ENCODE peak calls at places on chromosome 1, in nine cellular contexts. One of them, this sample, is unnamed.
A peak's percentile ranks its signal among the peaks of the same experiment; 100 is the strongest.

GRCh38 chr1:43530483-43531452 is at the start of gene PTPRF:
- DNase-seq in CD4-positive, CD25-positive, alpha-beta regulatory T cell: no peak
- DNase-seq in GM23248: peak; percentile 66
- DNase-seq in right lobe of liver: peak; percentile 84
- DNase-seq in heart right ventricle: peak; percentile 42
- DNase-seq in neural progenitor cell: peak; percentile 87
- DNase-seq in tibial nerve: no peak
- DNase-seq in ovary: peak; percentile 85
- DNase-seq in HAP-1: peak; percentile 83
- DNase-seq in this sample: peak; percentile 49

GRCh38 chr1:169964206-169964605 is 70.5 kb upstream of the SCYL3 start:
- DNase-seq in GM23248: no peak
- DNase-seq in ovary: no peak
- DNase-seq in neural progenitor cell: no peak
- DNase-seq in heart right ventricle: no peak
- DNase-seq in HAP-1: no peak
- DNase-seq in right lobe of liver: no peak
- DNase-seq in CD4-positive, CD25-positive, alpha-beta regulatory T cell: no peak
- DNase-seq in tibial nerve: no peak
- DNase-seq in this sample: no peak

GRCh38 chr1:231241751-231242150 is 739 bp downstream of the GNPAT start:
- DNase-seq in right lobe of liver: no peak
- DNase-seq in GM23248: peak; percentile 53
- DNase-seq in HAP-1: peak; percentile 43
- DNase-seq in neural progenitor cell: peak; percentile 16
- DNase-seq in ovary: peak; percentile 36
- DNase-seq in tibial nerve: peak; percentile 7
- DNase-seq in CD4-positive, CD25-positive, alpha-beta regulatory T cell: no peak
- DNase-seq in heart right ventricle: peak; percentile 8
- DNase-seq in this sample: no peak

GRCh38 chr1:55706397-55706796 is 491.2 kb upstream of the USP24 start:
- DNase-seq in right lobe of liver: no peak
- DNase-seq in tibial nerve: no peak
- DNase-seq in HAP-1: no peak
- DNase-seq in CD4-positive, CD25-positive, alpha-beta regulatory T cell: no peak
- DNase-seq in ovary: no peak
- DNase-seq in heart right ventricle: no peak
- DNase-seq in GM23248: no peak
- DNase-seq in neural progenitor cell: no peak
- DNase-seq in this sample: no peak

GRCh38 chr1:12513176-12513575 is 104.8 kb downstream of the DHRS3 start:
- DNase-seq in neural progenitor cell: no peak
- DNase-seq in ovary: no peak
- DNase-seq in heart right ventricle: no peak
- DNase-seq in tibial nerve: no peak
- DNase-seq in HAP-1: no peak
- DNase-seq in GM23248: no peak
- DNase-seq in right lobe of liver: no peak
- DNase-seq in CD4-positive, CD25-positive, alpha-beta regulatory T cell: no peak
- DNase-seq in this sample: no peak

GRCh38 chr1:204650911-204651570 is 34.5 kb downstream of the LRRN2 start:
- DNase-seq in right lobe of liver: no peak
- DNase-seq in HAP-1: no peak
- DNase-seq in tibial nerve: no peak
- DNase-seq in ovary: no peak
- DNase-seq in neural progenitor cell: no peak
- DNase-seq in CD4-positive, CD25-positive, alpha-beta regulatory T cell: no peak
- DNase-seq in GM23248: peak; percentile 52
- DNase-seq in heart right ventricle: no peak
- DNase-seq in this sample: no peak

GRCh38 chr1:27004471-27005165 is 8.0 kb downstream of the TENT5B start:
- DNase-seq in HAP-1: no peak
- DNase-seq in heart right ventricle: no peak
- DNase-seq in neural progenitor cell: no peak
- DNase-seq in GM23248: no peak
- DNase-seq in ovary: no peak
- DNase-seq in CD4-positive, CD25-positive, alpha-beta regulatory T cell: no peak
- DNase-seq in right lobe of liver: no peak
- DNase-seq in tibial nerve: no peak
- DNase-seq in this sample: no peak

GRCh38 chr1:83716641-83717040 is 282.3 kb downstream of the TTLL7 start:
- DNase-seq in tibial nerve: no peak
- DNase-seq in heart right ventricle: no peak
- DNase-seq in HAP-1: no peak
- DNase-seq in ovary: no peak
- DNase-seq in right lobe of liver: no peak
- DNase-seq in GM23248: no peak
- DNase-seq in neural progenitor cell: no peak
- DNase-seq in CD4-positive, CD25-positive, alpha-beta regulatory T cell: no peak
- DNase-seq in this sample: no peak

GRCh38 chr1:25867210-25867991 is 8.1 kb downstream of the PAQR7 start:
- DNase-seq in CD4-positive, CD25-positive, alpha-beta regulatory T cell: no peak
- DNase-seq in HAP-1: no peak
- DNase-seq in ovary: no peak
- DNase-seq in tibial nerve: no peak
- DNase-seq in neural progenitor cell: peak; percentile 58
- DNase-seq in GM23248: no peak
- DNase-seq in heart right ventricle: no peak
- DNase-seq in right lobe of liver: no peak
- DNase-seq in this sample: no peak

GRCh38 chr1:153578936-153579335 is 13.3 kb upstream of the S100A2 start:
- DNase-seq in neural progenitor cell: peak; percentile 22
- DNase-seq in heart right ventricle: no peak
- DNase-seq in GM23248: peak; percentile 46
- DNase-seq in HAP-1: no peak
- DNase-seq in right lobe of liver: no peak
- DNase-seq in CD4-positive, CD25-positive, alpha-beta regulatory T cell: no peak
- DNase-seq in ovary: no peak
- DNase-seq in tibial nerve: no peak
- DNase-seq in this sample: no peak

GRCh38 chr1:180117764-180118116 is 36.9 kb upstream of the QSOX1 start:
- DNase-seq in heart right ventricle: no peak
- DNase-seq in right lobe of liver: no peak
- DNase-seq in ovary: no peak
- DNase-seq in GM23248: peak; percentile 88
- DNase-seq in HAP-1: no peak
- DNase-seq in CD4-positive, CD25-positive, alpha-beta regulatory T cell: no peak
- DNase-seq in neural progenitor cell: no peak
- DNase-seq in tibial nerve: no peak
- DNase-seq in this sample: no peak

GRCh38 chr1:182955596-182956588 is 2.9 kb upstream of the SHCBP1L start:
- DNase-seq in heart right ventricle: no peak
- DNase-seq in right lobe of liver: no peak
- DNase-seq in HAP-1: no peak
- DNase-seq in GM23248: peak; percentile 96
- DNase-seq in ovary: no peak
- DNase-seq in tibial nerve: no peak
- DNase-seq in neural progenitor cell: no peak
- DNase-seq in CD4-positive, CD25-positive, alpha-beta regulatory T cell: no peak
- DNase-seq in this sample: no peak

GRCh38 chr1:22105611-22106207 is 37.2 kb downstream of the WNT4 start:
- DNase-seq in neural progenitor cell: peak; percentile 69
- DNase-seq in right lobe of liver: no peak
- DNase-seq in CD4-positive, CD25-positive, alpha-beta regulatory T cell: peak; percentile 60
- DNase-seq in GM23248: peak; percentile 75
- DNase-seq in HAP-1: peak; percentile 51
- DNase-seq in ovary: no peak
- DNase-seq in tibial nerve: peak; percentile 23
- DNase-seq in heart right ventricle: no peak
- DNase-seq in this sample: no peak

GRCh38 chr1:64098856-64099606 is 104.4 kb upstream of the UBE2U start:
- DNase-seq in right lobe of liver: no peak
- DNase-seq in tibial nerve: no peak
- DNase-seq in CD4-positive, CD25-positive, alpha-beta regulatory T cell: no peak
- DNase-seq in GM23248: no peak
- DNase-seq in neural progenitor cell: no peak
- DNase-seq in heart right ventricle: no peak
- DNase-seq in HAP-1: no peak
- DNase-seq in ovary: no peak
- DNase-seq in this sample: no peak

GRCh38 chr1:116923421-116923820 is 13.7 kb downstream of the PTGFRN start:
- DNase-seq in GM23248: peak; percentile 86
- DNase-seq in HAP-1: no peak
- DNase-seq in tibial nerve: no peak
- DNase-seq in CD4-positive, CD25-positive, alpha-beta regulatory T cell: no peak
- DNase-seq in ovary: no peak
- DNase-seq in heart right ventricle: no peak
- DNase-seq in neural progenitor cell: no peak
- DNase-seq in right lobe of liver: no peak
- DNase-seq in this sample: no peak

GRCh38 chr1:29653034-29653810 is 416.9 kb downstream of the PTPRU start:
- DNase-seq in GM23248: no peak
- DNase-seq in right lobe of liver: peak; percentile 18
- DNase-seq in neural progenitor cell: peak; percentile 53
- DNase-seq in CD4-positive, CD25-positive, alpha-beta regulatory T cell: no peak
- DNase-seq in HAP-1: no peak
- DNase-seq in tibial nerve: no peak
- DNase-seq in ovary: no peak
- DNase-seq in heart right ventricle: peak; percentile 1
- DNase-seq in this sample: no peak

GRCh38 chr1:241213147-241213546 is 143.9 kb downstream of the RGS7 start:
- DNase-seq in right lobe of liver: no peak
- DNase-seq in neural progenitor cell: no peak
- DNase-seq in tibial nerve: no peak
- DNase-seq in CD4-positive, CD25-positive, alpha-beta regulatory T cell: no peak
- DNase-seq in heart right ventricle: no peak
- DNase-seq in HAP-1: no peak
- DNase-seq in ovary: no peak
- DNase-seq in GM23248: no peak
- DNase-seq in this sample: no peak

GRCh38 chr1:95562230-95562629 is 328.2 kb downstream of the RWDD3 start:
- DNase-seq in ovary: no peak
- DNase-seq in heart right ventricle: no peak
- DNase-seq in tibial nerve: no peak
- DNase-seq in neural progenitor cell: no peak
- DNase-seq in GM23248: no peak
- DNase-seq in CD4-positive, CD25-positive, alpha-beta regulatory T cell: no peak
- DNase-seq in right lobe of liver: no peak
- DNase-seq in HAP-1: no peak
- DNase-seq in this sample: no peak

GRCh38 chr1:156750932-156751723 is at the start of gene HDGF:
- DNase-seq in HAP-1: peak; percentile 56
- DNase-seq in tibial nerve: peak; percentile 39
- DNase-seq in neural progenitor cell: peak; percentile 77
- DNase-seq in heart right ventricle: peak; percentile 55
- DNase-seq in CD4-positive, CD25-positive, alpha-beta regulatory T cell: peak; percentile 46
- DNase-seq in ovary: peak; percentile 80
- DNase-seq in right lobe of liver: peak; percentile 65
- DNase-seq in GM23248: peak; percentile 73
- DNase-seq in this sample: peak; percentile 61

GRCh38 chr1:215219372-215219771 is 136.8 kb downstream of the KCNK2 start:
- DNase-seq in neural progenitor cell: no peak
- DNase-seq in heart right ventricle: no peak
- DNase-seq in GM23248: peak; percentile 17
- DNase-seq in tibial nerve: no peak
- DNase-seq in ovary: no peak
- DNase-seq in CD4-positive, CD25-positive, alpha-beta regulatory T cell: no peak
- DNase-seq in HAP-1: no peak
- DNase-seq in right lobe of liver: no peak
- DNase-seq in this sample: no peak
- H3K27me3 ChIP-seq in neural progenitor cell: no peaks in the 10 kb centered on the region
- H3K27me3 ChIP-seq in heart right ventricle: no peaks in the 10 kb centered on the region
- H3K27me3 ChIP-seq in GM23248: no peaks in the 10 kb centered on the region
- H3K27me3 ChIP-seq in tibial nerve: no peaks in the 10 kb centered on the region
- H3K27me3 ChIP-seq in ovary: peaks cover 2% of the 10 kb centered on the region
- H3K27me3 ChIP-seq in CD4-positive, CD25-positive, alpha-beta regulatory T cell: no peaks in the 10 kb centered on the region
- H3K27me3 ChIP-seq in HAP-1: no peaks in the 10 kb centered on the region
- H3K27me3 ChIP-seq in right lobe of liver: no peaks in the 10 kb centered on the region
- H3K27me3 ChIP-seq in this sample: no peaks in the 10 kb centered on the region

GRCh38 chr1:106676021-106676420 is 380.5 kb upstream of the PRMT6 start:
- DNase-seq in tibial nerve: no peak
- DNase-seq in CD4-positive, CD25-positive, alpha-beta regulatory T cell: no peak
- DNase-seq in heart right ventricle: no peak
- DNase-seq in ovary: no peak
- DNase-seq in neural progenitor cell: no peak
- DNase-seq in right lobe of liver: no peak
- DNase-seq in HAP-1: no peak
- DNase-seq in GM23248: peak; percentile 61
- DNase-seq in this sample: no peak
- H3K4me3 ChIP-seq in tibial nerve: no peak overlapping the region
- H3K4me3 ChIP-seq in CD4-positive, CD25-positive, alpha-beta regulatory T cell: no peak overlapping the region
- H3K4me3 ChIP-seq in heart right ventricle: no peak overlapping the region
- H3K4me3 ChIP-seq in ovary: no peak overlapping the region
- H3K4me3 ChIP-seq in neural progenitor cell: no peak overlapping the region
- H3K4me3 ChIP-seq in right lobe of liver: no peak overlapping the region
- H3K4me3 ChIP-seq in HAP-1: no peak overlapping the region
- H3K4me3 ChIP-seq in GM23248: no peak overlapping the region
- H3K4me3 ChIP-seq in this sample: no peak overlapping the region

GRCh38 chr1:2650967-2651645 is 18.3 kb upstream of the MMEL1 start:
- DNase-seq in heart right ventricle: no peak
- DNase-seq in ovary: no peak
- DNase-seq in GM23248: no peak
- DNase-seq in right lobe of liver: no peak
- DNase-seq in CD4-positive, CD25-positive, alpha-beta regulatory T cell: no peak
- DNase-seq in HAP-1: peak; percentile 4
- DNase-seq in tibial nerve: no peak
- DNase-seq in neural progenitor cell: no peak
- DNase-seq in this sample: peak; percentile 7
- H3K9me3 ChIP-seq in heart right ventricle: no peaks in the 10 kb centered on the region
- H3K9me3 ChIP-seq in ovary: no peaks in the 10 kb centered on the region
- H3K9me3 ChIP-seq in GM23248: no peaks in the 10 kb centered on the region
- H3K9me3 ChIP-seq in right lobe of liver: no peaks in the 10 kb centered on the region
- H3K9me3 ChIP-seq in CD4-positive, CD25-positive, alpha-beta regulatory T cell: peaks cover 27% of the 10 kb centered on the region
- H3K9me3 ChIP-seq in HAP-1: peaks cover 13% of the 10 kb centered on the region
- H3K9me3 ChIP-seq in tibial nerve: peaks cover 51% of the 10 kb centered on the region
- H3K9me3 ChIP-seq in neural progenitor cell: peaks cover 7% of the 10 kb centered on the region
- H3K9me3 ChIP-seq in this sample: peaks cover 27% of the 10 kb centered on the region

DNA sequence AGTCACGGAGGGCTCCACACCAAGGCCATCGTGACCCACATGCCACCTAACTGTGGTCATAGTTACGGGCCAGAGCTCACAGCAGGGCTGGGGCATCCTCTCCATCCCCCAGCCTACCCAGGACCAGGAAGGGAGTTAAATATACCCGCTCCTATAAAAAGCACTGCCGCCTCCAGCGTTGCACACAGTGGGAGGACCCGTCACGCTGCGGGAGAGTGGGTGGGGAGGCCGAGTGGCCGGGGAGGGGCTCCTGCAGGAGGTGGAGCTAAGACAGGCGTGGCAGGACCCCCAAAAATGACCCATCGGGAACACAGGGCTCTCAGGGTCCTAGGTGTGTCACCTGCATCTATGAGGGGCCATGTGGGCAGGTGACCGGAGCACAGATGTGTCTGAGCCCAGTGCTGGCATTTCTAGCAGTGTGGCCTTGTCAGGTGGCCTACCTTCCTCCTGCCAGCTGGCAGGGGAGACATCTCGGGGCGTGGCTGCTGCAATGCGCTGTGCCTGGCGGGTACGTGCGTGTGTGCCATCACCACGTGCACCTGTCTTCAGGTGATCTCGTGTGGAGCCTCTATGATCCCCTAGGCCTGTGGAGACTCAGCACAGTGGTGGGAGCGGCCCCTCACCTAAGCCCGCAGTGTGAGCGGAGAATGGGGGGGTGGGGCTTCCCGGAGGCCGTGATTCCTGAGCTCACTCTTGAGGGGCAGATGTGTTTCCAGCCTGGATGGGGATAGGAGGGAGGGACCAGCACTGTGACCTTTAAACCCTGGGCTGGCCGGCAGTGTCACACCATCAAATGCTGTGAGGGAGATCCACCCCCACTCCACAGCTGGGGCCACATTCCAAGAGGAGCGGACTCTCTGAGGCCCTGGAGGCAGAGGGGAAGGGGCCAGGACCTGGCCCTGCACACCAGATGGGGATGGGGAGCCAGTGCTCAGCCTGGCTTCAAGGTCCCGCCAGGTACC is 17.7 kb downstream of the AGRN start:
- DNase-seq in ovary: no peak
- DNase-seq in tibial nerve: no peak
- DNase-seq in heart right ventricle: no peak
- DNase-seq in CD4-positive, CD25-positive, alpha-beta regulatory T cell: no peak
- DNase-seq in GM23248: no peak
- DNase-seq in HAP-1: no peak
- DNase-seq in neural progenitor cell: no peak
- DNase-seq in right lobe of liver: no peak
- DNase-seq in this sample: no peak
- H3K27me3 ChIP-seq in ovary: no peaks in the 10 kb centered on the region
- H3K27me3 ChIP-seq in tibial nerve: peaks cover 33% of the 10 kb centered on the region
- H3K27me3 ChIP-seq in heart right ventricle: peaks cover 12% of the 10 kb centered on the region
- H3K27me3 ChIP-seq in CD4-positive, CD25-positive, alpha-beta regulatory T cell: no peaks in the 10 kb centered on the region
- H3K27me3 ChIP-seq in GM23248: peaks cover 8% of the 10 kb centered on the region
- H3K27me3 ChIP-seq in HAP-1: no peaks in the 10 kb centered on the region
- H3K27me3 ChIP-seq in neural progenitor cell: peaks cover 42% of the 10 kb centered on the region
- H3K27me3 ChIP-seq in right lobe of liver: no peaks in the 10 kb centered on the region
- H3K27me3 ChIP-seq in this sample: peaks cover 58% of the 10 kb centered on the region